ENCODE peak calls at places on chromosome 1, in seven cellular contexts. S, Z, P, Q, T, E and L are unnamed samples.

GRCh38 chr1:10211805-10212405 is 1.5 kb downstream of the KIF1B start:
- DNase-seq in E (no peak), S (no peak), Q (no peak), Z (peak; percentile 88), P (no peak), T (no peak), L (no peak)

GRCh38 chr1:203287109-203287893 is 18.0 kb upstream of the BTG2 start:
- DNase-seq in Z (no peak), T (no peak), Q (no peak), E (no peak), S (peak; percentile 80), P (peak; percentile 43), L (no peak)

GRCh38 chr1:53107570-53108322 is 34.7 kb downstream of the SLC1A7 start:
- DNase-seq in E (no peak), T (no peak), Z (peak; percentile 94), P (peak; percentile 99), Q (no peak), S (peak; percentile 65), L (peak; percentile 94)

GRCh38 chr1:116910379-116911165 is 856 bp downstream of the PTGFRN start:
- DNase-seq in Q (no peak), S (peak; percentile 63), P (peak; percentile 33), Z (peak; percentile 65), T (peak; percentile 55), E (no peak), L (no peak)

GRCh38 chr1:167486090-167486824 is 32.1 kb downstream of the CD247 start:
- DNase-seq in Q (no peak), T (no peak), P (peak; percentile 3), E (no peak), S (no peak), Z (no peak), L (no peak)

GRCh38 chr1:23865543-23865930 is 2.6 kb downstream of the FUCA1 start:
- DNase-seq in S (no peak), P (no peak), Q (no peak), T (no peak), Z (peak; percentile 39), E (no peak), L (peak; percentile 18)

GRCh38 chr1:180230416-180230790 is 339 bp downstream of the LHX4 start:
- DNase-seq in T (no peak), Z (no peak), P (no peak), S (no peak), Q (no peak), E (no peak), L (no peak)

GRCh38 chr1:214552174-214552608 is 789 bp upstream of the PTPN14 start:
- DNase-seq in S (peak; percentile 98), P (peak; percentile 75), Z (peak; percentile 98), T (peak; percentile 87), E (peak; percentile 75), Q (peak; percentile 47), L (peak; percentile 64)

GRCh38 chr1:110039641-110040040 is 5.2 kb downstream of the STRIP1 start:
- DNase-seq in S (no peak), T (no peak), Z (no peak), Q (no peak), E (no peak), P (no peak), L (no peak)
- H2BK5ac ChIP-seq in S (no peak overlapping the region), T (no peak overlapping the region), Z (no peak overlapping the region), Q (no peak overlapping the region), E (no peak overlapping the region), P (no peak overlapping the region), L (no peak overlapping the region)

DNA sequence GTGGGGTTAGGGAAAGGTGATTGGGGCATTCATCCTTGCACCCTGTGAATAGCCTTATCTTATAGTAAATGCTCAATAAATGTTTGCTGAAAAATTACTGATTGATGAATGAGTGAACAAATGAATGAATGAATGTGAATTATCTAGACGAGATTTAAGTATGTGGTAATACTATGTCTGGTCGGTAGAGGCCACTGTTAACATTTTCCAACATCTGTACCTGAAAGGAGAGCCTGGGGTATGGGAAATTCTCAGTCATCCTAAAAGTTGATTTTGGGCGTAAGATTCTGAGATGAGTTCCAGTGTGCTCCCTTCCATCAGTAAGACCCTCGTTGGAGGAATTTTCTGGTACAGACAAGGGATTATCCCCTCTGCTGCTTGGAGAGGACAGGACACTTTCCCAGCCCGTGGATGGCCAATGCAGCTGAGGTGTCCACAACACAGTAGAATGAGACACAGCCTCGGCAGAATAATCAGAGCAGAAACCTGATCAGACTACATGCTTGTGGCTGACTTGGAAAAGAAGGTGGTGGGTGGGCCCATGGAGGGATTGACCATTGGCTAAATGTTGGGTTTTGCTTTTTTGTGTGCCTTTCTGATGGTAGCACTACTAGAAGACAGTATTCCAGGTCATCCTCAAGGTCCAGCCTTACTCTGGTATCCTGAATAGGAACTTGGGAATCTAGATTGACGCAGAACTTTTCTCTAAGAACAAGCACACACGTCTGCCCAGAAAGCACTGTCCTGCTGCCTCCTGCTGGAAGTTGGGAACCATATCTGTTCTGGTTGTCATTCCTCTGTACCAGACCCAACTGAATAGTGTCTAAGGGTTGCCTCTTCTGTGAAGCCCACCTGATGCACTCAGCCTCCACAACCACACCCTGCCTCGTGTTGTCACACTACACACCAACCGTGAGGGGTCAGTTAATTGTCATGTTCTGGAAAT is 262.0 kb downstream of the TNR start:
- DNase-seq in E (no peak), T (no peak), Q (no peak), P (no peak), S (no peak), Z (peak; percentile 68), L (peak; percentile 16)
- H3K4ac ChIP-seq in E (no peak overlapping the region), T (no peak overlapping the region), Q (no peak overlapping the region), P (no peak overlapping the region), S (no peak overlapping the region), Z (no peak overlapping the region), L (no peak overlapping the region)

DNA sequence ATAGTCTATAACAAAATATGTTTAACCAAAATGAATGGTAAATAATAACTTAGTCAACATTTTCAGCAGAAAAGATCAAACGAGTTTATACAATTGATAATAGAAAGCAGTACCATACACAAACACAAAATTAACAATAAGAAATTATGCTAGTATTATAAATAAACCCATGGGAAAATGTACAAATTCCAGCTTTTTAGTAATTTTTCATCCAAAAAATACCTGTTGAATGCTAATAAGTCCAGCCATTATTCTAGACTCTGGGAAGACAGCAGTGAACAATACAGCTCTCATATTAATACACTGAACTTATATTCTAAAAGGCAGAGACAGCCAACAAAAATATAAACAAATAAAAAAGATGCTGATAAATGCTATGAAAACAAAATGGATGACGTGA is 66.3 kb downstream of the AKT3 start:
- DNase-seq in E (no peak), P (no peak), Z (no peak), Q (no peak), S (no peak), T (no peak), L (no peak)
- H2BK5ac ChIP-seq in E (no peak overlapping the region), P (no peak overlapping the region), Z (no peak overlapping the region), Q (no peak overlapping the region), S (no peak overlapping the region), T (no peak overlapping the region), L (no peak overlapping the region)

DNA sequence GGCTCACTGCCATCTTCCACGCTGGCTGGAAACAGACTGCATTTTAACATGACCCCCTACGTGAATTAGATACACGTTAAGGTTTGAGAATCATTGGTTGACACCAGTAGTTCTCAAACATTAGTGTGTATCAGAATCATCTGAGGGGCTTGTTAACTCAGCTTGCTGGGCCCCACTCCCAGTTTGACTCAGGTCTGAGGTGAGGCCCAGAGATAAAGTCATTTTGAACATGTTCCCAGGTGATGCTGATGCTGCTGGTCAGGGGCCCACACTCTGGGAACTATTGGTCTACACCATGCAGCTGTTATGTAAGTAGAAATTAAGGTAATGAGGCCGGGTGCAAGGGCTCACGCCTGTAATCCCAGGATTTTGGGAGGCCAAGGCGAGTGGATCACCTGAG is 1.3 kb downstream of the LSM10 start:
- DNase-seq in S (no peak), P (no peak), T (no peak), Q (no peak), E (no peak), Z (no peak), L (no peak)
- H3K4ac ChIP-seq in S (no peak overlapping the region), P (no peak overlapping the region), T (no peak overlapping the region), Q (no peak overlapping the region), E (no peak overlapping the region), Z (no peak overlapping the region), L (peak overlapping the region; percentile 27)

DNA sequence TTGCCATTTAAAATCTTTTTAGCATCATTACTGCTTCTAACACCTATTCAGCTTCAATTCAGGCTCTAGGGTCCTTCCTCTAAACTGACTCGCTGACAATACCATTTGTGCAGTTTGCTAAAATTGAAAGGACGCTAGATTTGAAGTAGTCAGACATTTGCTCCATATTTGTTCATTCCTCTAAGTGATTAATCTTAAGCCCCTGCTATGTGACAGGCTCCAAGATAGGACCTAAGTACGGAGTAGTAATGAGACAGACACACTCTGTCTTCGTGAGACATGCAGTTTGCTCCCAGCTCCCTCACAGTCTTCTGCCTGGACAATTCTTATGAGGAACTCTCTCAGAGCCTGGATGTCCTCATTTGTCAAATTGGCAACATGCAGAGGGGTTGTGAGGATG is 26.1 kb upstream of the CD53 start:
- DNase-seq in Z (no peak), T (no peak), Q (no peak), E (no peak), S (no peak), P (no peak), L (no peak)
- H2BK5ac ChIP-seq in Z (no peak overlapping the region), T (no peak overlapping the region), Q (no peak overlapping the region), E (no peak overlapping the region), S (no peak overlapping the region), P (no peak overlapping the region), L (no peak overlapping the region)

GRCh38 chr1:150332651-150333290 is 11.4 kb downstream of the PRPF3 start:
- DNase-seq in Z (no peak), P (no peak), S (no peak), Q (no peak), T (no peak), E (no peak), L (no peak)
- H3K4ac ChIP-seq in Z (no peak overlapping the region), P (no peak overlapping the region), S (no peak overlapping the region), Q (no peak overlapping the region), T (no peak overlapping the region), E (no peak overlapping the region), L (no peak overlapping the region)

GRCh38 chr1:175984057-175984812 is 222.9 kb downstream of the COP1 start:
- DNase-seq in E (no peak), Q (no peak), T (no peak), Z (no peak), P (no peak), S (no peak), L (no peak)
- H2BK5ac ChIP-seq in E (no peak overlapping the region), Q (no peak overlapping the region), T (no peak overlapping the region), Z (no peak overlapping the region), P (no peak overlapping the region), S (no peak overlapping the region), L (no peak overlapping the region)

DNA sequence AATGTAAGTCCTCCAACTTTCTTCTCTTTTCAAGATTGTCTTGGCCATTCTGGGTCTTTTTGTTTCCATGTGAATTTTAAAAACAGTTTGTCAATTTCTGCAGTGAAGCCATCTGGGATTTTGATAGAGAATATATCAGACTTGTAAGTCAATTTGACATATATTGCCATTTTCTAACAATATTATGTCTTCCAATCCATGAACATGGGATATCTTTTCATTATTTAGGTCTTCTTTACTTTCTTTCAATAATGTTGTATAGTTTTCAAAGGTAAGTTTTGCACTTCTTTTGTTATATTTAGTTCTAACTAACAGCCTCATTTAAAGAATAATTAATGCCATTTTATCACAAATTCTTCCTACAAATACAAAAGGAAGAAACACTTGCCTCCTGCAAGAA is 73.4 kb downstream of the STUM start:
- DNase-seq in S (no peak), P (no peak), Z (no peak), Q (no peak), T (no peak), E (no peak), L (no peak)
- H3K4ac ChIP-seq in S (no peak overlapping the region), P (no peak overlapping the region), Z (no peak overlapping the region), Q (no peak overlapping the region), T (no peak overlapping the region), E (no peak overlapping the region), L (no peak overlapping the region)